ENCODE peak calls at places on chromosome 17, in six cellular contexts. V, M, Y, A, L and X are unnamed samples.
A peak's percentile ranks its signal among the peaks of the same experiment; 100 is the strongest.

GRCh38 chr17:1709403-1709891 is 730 bp downstream of the TLCD2 start:
- DNase-seq in V (no peak), M (no peak), Y (no peak), A (no peak), L (no peak), X (peak; percentile 63)

GRCh38 chr17:28983286-28984240 is 22.3 kb downstream of the SEZ6 start:
- DNase-seq in V (no peak), M (no peak), Y (no peak), A (no peak), L (no peak), X (no peak)

GRCh38 chr17:44383861-44384260 is 5.6 kb downstream of the ITGA2B start:
- DNase-seq in V (no peak), M (no peak), Y (no peak), A (no peak), L (no peak), X (no peak)

GRCh38 chr17:50188521-50189395 is 12.7 kb downstream of the COL1A1 start:
- DNase-seq in V (no peak), M (no peak), Y (peak; percentile 68), A (peak; percentile 39), L (no peak), X (no peak)

GRCh38 chr17:49445561-49445960 is 30.9 kb upstream of the PHB1 start:
- DNase-seq in V (no peak), M (no peak), Y (no peak), A (no peak), L (no peak), X (no peak)

GRCh38 chr17:62660629-62661118 is 33.2 kb downstream of the MRC2 start:
- DNase-seq in V (no peak), M (no peak), Y (no peak), A (no peak), L (no peak), X (no peak)

GRCh38 chr17:16141685-16142084 is 73.6 kb downstream of the NCOR1 start:
- DNase-seq in V (no peak), M (no peak), Y (no peak), A (no peak), L (no peak), X (no peak)

GRCh38 chr17:82400830-82401229 is 17.3 kb upstream of the HEXD start:
- DNase-seq in V (peak; percentile 36), M (peak; percentile 28), Y (no peak), A (no peak), L (peak; percentile 44), X (no peak)

GRCh38 chr17:7881655-7882054 is 6.9 kb upstream of the CHD3 start:
- DNase-seq in V (no peak), M (no peak), Y (no peak), A (no peak), L (no peak), X (no peak)

GRCh38 chr17:81388091-81388611 is 7.1 kb upstream of the BAHCC1 start:
- DNase-seq in V (no peak), M (no peak), Y (no peak), A (no peak), L (no peak), X (no peak)

GRCh38 chr17:36829676-36830075 is 107.6 kb upstream of the LHX1 start:
- DNase-seq in V (no peak), M (no peak), Y (no peak), A (peak; percentile 10), L (no peak), X (no peak)

GRCh38 chr17:6452471-6453266 is 8.4 kb downstream of the PIMREG start:
- DNase-seq in V (no peak), M (no peak), Y (no peak), A (no peak), L (no peak), X (no peak)

GRCh38 chr17:78712043-78712442 is 70.0 kb downstream of the CYTH1 start:
- DNase-seq in V (no peak), M (no peak), Y (no peak), A (no peak), L (no peak), X (no peak)

GRCh38 chr17:63309021-63309420 is 137.1 kb downstream of the CYB561 start:
- DNase-seq in V (no peak), M (no peak), Y (peak; percentile 51), A (peak; percentile 55), L (no peak), X (no peak)

GRCh38 chr17:46811978-46812583 is 6.4 kb downstream of the WNT3 start:
- DNase-seq in V (no peak), M (no peak), Y (peak; percentile 43), A (peak; percentile 60), L (no peak), X (peak; percentile 44)

GRCh38 chr17:39777534-39778365 is 40.0 kb downstream of the GRB7 start:
- DNase-seq in V (no peak), M (no peak), Y (no peak), A (no peak), L (no peak), X (no peak)

GRCh38 chr17:22516861-22517636 is 824.7 kb downstream of the KCNJ18 start:
- DNase-seq in V (no peak), M (no peak), Y (no peak), A (no peak), L (no peak), X (no peak)

GRCh38 chr17:12643812-12644211 is 21.9 kb upstream of the MYOCD start:
- DNase-seq in V (no peak), M (no peak), Y (no peak), A (no peak), L (no peak), X (no peak)

GRCh38 chr17:3544365-3544764 is 13.2 kb downstream of the TRPV3 start:
- DNase-seq in V (no peak), M (no peak), Y (no peak), A (no peak), L (no peak), X (no peak)